ENCODE peak calls at places on chromosomes 7 and 10, in four cellular contexts. E is GM12878, N is H1, R is K562. A is an unnamed sample.

GRCh38 chr10:131014271-131014670 is 297.2 kb downstream of the TCERG1L start:
- DNase-seq in E (no peak), N (no peak), R (no peak), A (no peak)

GRCh38 chr10:71059059-71059818 is 153.1 kb upstream of the UNC5B start:
- DNase-seq in E (no peak), N (no peak), R (no peak), A (no peak)

GRCh38 chr7:143334244-143334643 is 18.3 kb downstream of the CLCN1 start:
- DNase-seq in E (no peak), N (no peak), R (no peak), A (no peak)

GRCh38 chr7:70678621-70679251 is 453.2 kb upstream of the GALNT17 start:
- DNase-seq in E (no peak), N (no peak), R (no peak), A (no peak)

GRCh38 chr7:49775065-49775948 is 1.9 kb downstream of the VWC2 start:
- DNase-seq in E (no peak), N (peak), R (no peak), A (no peak)

GRCh38 chr10:60203993-60204618 is 185.6 kb downstream of the ANK3 start:
- DNase-seq in E (no peak), N (no peak), R (peak), A (peak)

GRCh38 chr7:43193905-43194304 is 81.5 kb downstream of the HECW1 start:
- DNase-seq in E (no peak), N (no peak), R (no peak), A (no peak)

GRCh38 chr7:46229409-46229808 is 308.3 kb upstream of the IGFBP3 start:
- DNase-seq in E (no peak), N (no peak), R (no peak), A (peak)

GRCh38 chr7:152000191-152000590 is 25.3 kb upstream of the GALNT11 start:
- DNase-seq in E (no peak), N (no peak), R (no peak), A (no peak)

GRCh38 chr7:93843260-93843659 is 47.3 kb downstream of the TFPI2 start:
- DNase-seq in E (no peak), N (no peak), R (no peak), A (no peak)

GRCh38 chr10:85642082-85642420 is 724.5 kb downstream of the GRID1 start:
- DNase-seq in E (no peak), N (no peak), R (no peak), A (no peak)

GRCh38 chr10:37856881-37857286 is 526 bp downstream of the ZNF248 start:
- DNase-seq in E (no peak), N (no peak), R (peak), A (no peak)

GRCh38 chr7:117445206-117445605 is 17.9 kb upstream of the ASZ1 start:
- DNase-seq in E (no peak), N (no peak), R (no peak), A (no peak)
- TF ChIP-seq HDAC6 in E (no peak), N (no peak), R (no peak), A (no peak)

DNA sequence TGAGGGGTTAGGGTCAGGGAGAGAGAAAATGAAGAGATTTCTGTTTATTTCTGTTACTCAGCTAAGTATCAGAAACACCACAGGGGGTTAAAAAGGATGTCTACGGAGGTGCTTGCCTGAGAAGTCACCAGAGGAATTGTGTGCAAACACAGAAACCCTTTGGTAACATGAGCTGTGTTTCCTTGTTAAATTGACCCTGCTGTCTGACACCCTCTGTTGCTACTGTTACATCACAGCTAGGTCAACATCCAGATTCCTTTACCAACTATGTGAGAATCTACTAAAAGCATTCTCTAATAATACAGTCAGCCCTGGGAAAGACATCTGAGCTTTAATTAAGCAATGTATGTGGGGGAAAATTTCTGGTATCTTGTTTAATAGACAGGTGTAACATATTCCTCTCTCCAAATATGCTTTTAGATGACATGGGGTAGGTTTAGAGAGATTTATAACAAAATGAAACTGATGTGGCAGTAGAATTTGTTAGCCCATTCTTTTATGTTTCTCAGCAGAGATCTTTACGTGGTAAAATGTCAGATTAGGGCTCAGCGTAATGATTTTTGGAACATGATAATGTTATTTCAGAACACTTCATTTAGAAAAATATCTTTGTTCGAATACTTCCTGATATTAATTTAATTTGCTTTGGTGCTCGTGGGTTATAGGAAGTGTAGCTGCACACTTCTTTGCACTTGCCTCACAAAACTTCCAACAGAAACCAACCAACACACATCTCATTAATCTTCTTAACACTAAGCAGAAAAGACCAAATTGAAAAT is 168.0 kb upstream of the AHR start:
- DNase-seq in E (no peak), N (no peak), R (no peak), A (peak)
- TF ChIP-seq SRF in E (no peak), N (no peak), R (no peak), A (no peak)

GRCh38 chr7:7237201-7237977 is 55.0 kb downstream of the C1GALT1 start:
- DNase-seq in E (no peak), N (no peak), R (no peak), A (no peak)
- TF ChIP-seq HDAC6 in E (no peak), N (no peak), R (no peak), A (no peak)

DNA sequence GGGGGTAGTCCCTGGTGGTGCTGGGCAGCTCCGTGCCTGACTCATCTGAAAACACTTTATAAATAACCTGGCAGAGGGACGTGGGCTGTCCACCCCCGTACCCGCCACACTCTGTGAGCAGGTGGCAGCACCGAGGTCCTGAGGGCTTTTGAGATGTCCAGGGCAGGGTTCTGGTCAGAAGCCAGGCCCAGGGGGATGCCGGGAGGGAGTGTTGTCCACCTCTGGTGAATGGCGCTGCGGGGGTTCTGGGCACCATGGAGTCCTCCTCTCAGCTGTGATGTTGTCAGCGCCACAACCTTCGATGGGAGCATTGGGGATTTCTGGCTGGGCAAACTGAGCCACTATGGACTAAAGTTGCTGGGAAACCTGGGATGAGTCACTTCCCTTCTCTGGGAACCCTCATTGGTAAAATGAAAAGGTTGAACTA is 27.4 kb upstream of the GOLGA7B start:
- DNase-seq in E (no peak), N (no peak), R (no peak), A (no peak)
- TF ChIP-seq SRF in E (no peak), N (no peak), R (no peak), A (no peak)